ENCODE peak calls at places on chromosomes 4 and X, in ten cellular contexts. D is tibial artery; P is CD4-positive, CD25-positive, alpha-beta regulatory T cell; A is right cardiac atrium; R is CD4-positive, alpha-beta T cell; S is HepG2; Y is NT2/D1; W is A549; H is iPS DF 6.9; N is aorta. C is an unnamed sample. For H3K9me3, the result is how much of the 10 kb centered on the place peaks cover.

GRCh38 chr4:140688711-140689598 is 67.2 kb downstream of the TBC1D9 start:
- DNase-seq in P (no peak), D (no peak), A (no peak), H (no peak), W (no peak), Y (no peak), N (no peak), S (no peak), R (no peak), C (no peak)

GRCh38 chr4:164441131-164441530 is 312.8 kb upstream of the SMIM31 start:
- DNase-seq in S (no peak), A (no peak), R (no peak), W (no peak), D (no peak), Y (no peak), H (no peak), P (no peak), N (no peak), C (no peak)

GRCh38 chrX:49166914-49167739 is 4.6 kb downstream of the MAGIX start:
- DNase-seq in H (no peak), W (no peak), P (peak), D (peak), Y (no peak), R (peak), N (peak), S (no peak), A (peak), C (peak)

GRCh38 chrX:118493653-118494297 is 1.8 kb upstream of the DOCK11 start:
- DNase-seq in W (no peak), A (no peak), R (no peak), S (no peak), H (no peak), Y (no peak), N (no peak), P (no peak), D (no peak), C (no peak)

GRCh38 chrX:118770133-118770760 is 42.8 kb downstream of the IL13RA1 start:
- DNase-seq in W (no peak), D (no peak), S (no peak), N (no peak), H (no peak), Y (no peak), R (no peak), A (peak), P (no peak), C (no peak)

GRCh38 chrX:421646-422325 is 35.1 kb upstream of the PPP2R3B start:
- DNase-seq in H (no peak), R (no peak), W (no peak), A (no peak), D (no peak), S (no peak), N (no peak), P (no peak), Y (no peak), C (no peak)

GRCh38 chrX:78024349-78025108 is 55.1 kb upstream of the PGAM4 start:
- DNase-seq in Y (no peak), A (peak), D (peak), N (no peak), R (peak), P (peak), H (no peak), S (peak), W (peak), C (peak)

GRCh38 chr4:184384056-184384809 is 90.1 kb downstream of the IRF2 start:
- DNase-seq in A (peak), P (peak), W (peak), D (peak), S (peak), Y (no peak), R (no peak), N (no peak), H (no peak), C (no peak)

GRCh38 chr4:172892300-172892699 is 276.3 kb upstream of the GALNT7 start:
- DNase-seq in R (no peak), H (peak), P (no peak), S (no peak), N (no peak), A (no peak), D (no peak), W (peak), Y (peak), C (no peak)

GRCh38 chr4:153020460-153020859 is 84.3 kb downstream of the FHDC1 start:
- DNase-seq in R (no peak), N (no peak), H (no peak), P (no peak), S (no peak), W (no peak), A (no peak), D (no peak), Y (no peak), C (no peak)

GRCh38 chrX:150767045-150767395 is 73.8 kb downstream of the MTMR1 start:
- DNase-seq in Y (no peak), R (no peak), A (peak), D (no peak), H (no peak), W (no peak), S (no peak), N (no peak), P (no peak), C (no peak)

GRCh38 chr4:17561195-17561909 is 15.6 kb upstream of the LAP3 start:
- DNase-seq in H (no peak), R (no peak), S (no peak), Y (no peak), N (no peak), W (no peak), D (no peak), A (no peak), P (no peak), C (no peak)

GRCh38 chrX:36609653-36610585 is 398.2 kb upstream of the FAM47C start:
- DNase-seq in Y (no peak), N (no peak), A (no peak), D (no peak), S (no peak), P (no peak), R (no peak), W (no peak), H (no peak), C (no peak)

GRCh38 chr4:155405059-155405458 is 28.3 kb upstream of the MAP9 start:
- DNase-seq in A (no peak), P (no peak), S (no peak), R (no peak), D (no peak), N (no peak), Y (no peak), W (no peak), H (no peak), C (no peak)

GRCh38 chr4:147044241-147044640 is 98.6 kb upstream of the TTC29 start:
- DNase-seq in N (no peak), H (no peak), Y (no peak), A (no peak), P (no peak), R (no peak), W (no peak), D (no peak), S (no peak), C (no peak)

GRCh38 chr4:99723555-99724450 is 66.2 kb upstream of the C4orf54 start:
- DNase-seq in A (peak), H (no peak), N (peak), D (peak), P (no peak), S (peak), W (peak), Y (no peak), R (no peak), C (no peak)

GRCh38 chrX:153731117-153731844 is 6.6 kb downstream of the ABCD1 start:
- DNase-seq in A (no peak), W (no peak), P (no peak), R (no peak), N (peak), Y (no peak), D (no peak), H (no peak), S (peak), C (no peak)
- H3K9me3 ChIP-seq in A (under half), W (under half), P (under half), R (under half), N (under half), Y (under half), D (under half), H (under half), S (under half), C (under half)

GRCh38 chr4:40526741-40527140 is 102.9 kb downstream of the RBM47 start:
- DNase-seq in Y (no peak), R (no peak), H (no peak), P (no peak), N (no peak), D (no peak), S (no peak), W (no peak), A (no peak), C (no peak)
- H3K9me3 ChIP-seq in Y (under half), R (under half), H (under half), P (under half), N (under half), D (under half), S (under half), W (under half), A (under half), C (under half)

GRCh38 chr4:8177956-8178355 is 19.3 kb upstream of the ABLIM2 start:
- DNase-seq in D (no peak), P (no peak), N (no peak), W (no peak), A (no peak), H (no peak), S (no peak), Y (no peak), R (no peak), C (no peak)
- H3K9me3 ChIP-seq in D (under half), P (under half), N (under half), W (under half), A (under half), H (under half), S (under half), Y (under half), R (under half), C (under half)

GRCh38 chrX:15475021-15475420 is 18.1 kb downstream of the PIR start:
- DNase-seq in W (no peak), P (no peak), N (no peak), R (no peak), A (no peak), H (no peak), S (no peak), D (no peak), Y (no peak), C (no peak)
- H3K9me3 ChIP-seq in W (under half), P (under half), N (under half), R (under half), A (under half), H (under half), S (under half), D (under half), Y (under half), C (under half)

GRCh38 chrX:19804168-19804567 is 83.2 kb downstream of the SH3KBP1 start:
- DNase-seq in A (no peak), R (no peak), P (no peak), H (no peak), N (no peak), S (no peak), W (no peak), D (no peak), Y (no peak), C (no peak)

GRCh38 chrX:19799319-19800182 is 87.8 kb downstream of the SH3KBP1 start:
- DNase-seq in Y (no peak), P (peak), S (no peak), W (no peak), A (peak), D (peak), H (no peak), N (no peak), R (peak), C (peak)

GRCh38 chrX:19805054-19805690 is 82.2 kb downstream of the SH3KBP1 start:
- DNase-seq in S (no peak), W (no peak), Y (no peak), A (no peak), N (no peak), P (peak), R (no peak), D (no peak), H (no peak), C (no peak)

GRCh38 chrX:19798423-19798822 is 89.0 kb downstream of the SH3KBP1 start:
- DNase-seq in R (no peak), N (no peak), A (no peak), Y (no peak), H (no peak), W (no peak), P (no peak), D (no peak), S (no peak), C (no peak)

GRCh38 chrX:19800821-19801220 is 86.6 kb downstream of the SH3KBP1 start:
- DNase-seq in S (no peak), D (no peak), H (no peak), A (no peak), N (no peak), W (no peak), P (no peak), Y (no peak), R (no peak), C (no peak)
- H3K9me3 ChIP-seq in S (under half), D (under half), H (under half), A (under half), N (under half), W (under half), P (under half), Y (under half), R (under half), C (under half)

C was measured in T-helper 17 cell.